ENCODE peak calls at places on chromosomes 12 and 14, in nine cellular contexts. S, W, D, N, R, O, T, F and H are unnamed samples. For H3K36me3, the result is how much of the 10 kb centered on the place peaks cover.

GRCh38 chr12:14048949-14049545 is 67.6 kb upstream of the GRIN2B start:
- DNase-seq in O (no peak), N (no peak), S (no peak), D (no peak), T (no peak), F (no peak), W (no peak), R (no peak), H (no peak)

GRCh38 chr12:51937941-51938340 is 13.6 kb upstream of the ACVR1B start:
- DNase-seq in T (no peak), R (no peak), N (no peak), S (no peak), F (no peak), O (no peak), W (no peak), D (no peak), H (no peak)

GRCh38 chr12:15830538-15830937 is 41.4 kb upstream of the EPS8 start:
- DNase-seq in R (no peak), T (no peak), S (no peak), F (no peak), N (no peak), W (no peak), O (no peak), D (no peak), H (no peak)

GRCh38 chr14:95679148-95679547 is 7.1 kb upstream of the TCL1B start:
- DNase-seq in S (no peak), D (no peak), T (no peak), O (no peak), W (no peak), R (no peak), N (no peak), F (no peak), H (no peak)

GRCh38 chr12:89883630-89884364 is 175.2 kb upstream of the ATP2B1 start:
- DNase-seq in W (no peak), D (no peak), T (no peak), O (no peak), R (no peak), N (no peak), S (no peak), F (no peak), H (no peak)

GRCh38 chr12:89947437-89948265 is 239.0 kb upstream of the ATP2B1 start:
- DNase-seq in T (peak), F (no peak), N (no peak), D (no peak), W (no peak), O (no peak), S (no peak), R (no peak), H (no peak)

GRCh38 chr14:105102361-105102760 is 37.1 kb upstream of the GPR132 start:
- DNase-seq in S (no peak), W (no peak), D (no peak), O (no peak), T (no peak), R (peak), N (no peak), F (no peak), H (no peak)

GRCh38 chr12:108643941-108644742 is 10.4 kb upstream of the SELPLG start:
- DNase-seq in R (peak), N (peak), T (no peak), D (no peak), S (peak), F (peak), O (peak), W (no peak), H (no peak)

GRCh38 chr14:22882529-22883190 is 362 bp upstream of the REM2 start:
- DNase-seq in N (no peak), O (no peak), F (no peak), T (no peak), R (peak), W (peak), S (peak), D (no peak), H (no peak)

GRCh38 chr14:33914676-33915516 is 36.0 kb downstream of the EGLN3 start:
- DNase-seq in F (no peak), S (peak), W (peak), O (no peak), R (no peak), N (no peak), D (no peak), T (no peak), H (no peak)

GRCh38 chr12:67365131-67365530 is 96.0 kb downstream of the CAND1 start:
- DNase-seq in F (no peak), O (no peak), W (no peak), T (no peak), R (no peak), S (no peak), N (no peak), D (no peak), H (no peak)

GRCh38 chr12:12883369-12884001 is 7.9 kb upstream of the GPRC5A start:
- DNase-seq in R (peak), F (no peak), S (no peak), T (no peak), W (peak), N (no peak), D (no peak), O (peak), H (no peak)

GRCh38 chr12:71415336-71416231 is 24.0 kb upstream of the LGR5 start:
- DNase-seq in F (no peak), D (peak), O (no peak), W (no peak), R (no peak), T (peak), N (no peak), S (peak), H (no peak)

GRCh38 chr12:123141615-123142517 is 9.0 kb downstream of the PITPNM2 start:
- DNase-seq in T (peak), W (peak), R (peak), S (peak), D (no peak), O (peak), F (peak), N (no peak), H (peak)

GRCh38 chr14:61649283-61649682 is 46.0 kb upstream of the HIF1A start:
- DNase-seq in D (no peak), W (no peak), O (no peak), T (no peak), F (no peak), N (no peak), R (no peak), S (no peak), H (no peak)

GRCh38 chr12:46369095-46369473 is 3.5 kb downstream of the SLC38A2 start:
- DNase-seq in W (no peak), D (no peak), F (no peak), N (no peak), S (no peak), O (no peak), R (no peak), T (no peak), H (no peak)

GRCh38 chr12:76417116-76417515 is 68.9 kb upstream of the BBS10 start:
- DNase-seq in F (no peak), D (no peak), T (no peak), R (no peak), S (no peak), W (no peak), O (no peak), N (no peak), H (no peak)

GRCh38 chr12:99552022-99552421 is 95.5 kb upstream of the GARIN6 start:
- DNase-seq in S (no peak), N (no peak), W (no peak), D (no peak), O (no peak), F (no peak), R (no peak), T (no peak), H (no peak)

GRCh38 chr14:73209943-73210342 is 27.4 kb upstream of the PAPLN start:
- DNase-seq in F (no peak), N (no peak), R (no peak), W (no peak), O (no peak), D (no peak), S (no peak), T (no peak), H (no peak)

GRCh38 chr12:63875703-63876102 is 31.2 kb downstream of the SRGAP1 start:
- DNase-seq in F (no peak), T (no peak), O (no peak), D (no peak), W (no peak), S (no peak), R (no peak), N (no peak), H (no peak)

GRCh38 chr12:60539592-60539991 is 943.8 kb downstream of the SLC16A7 start:
- DNase-seq in T (no peak), S (no peak), W (no peak), O (no peak), F (no peak), N (no peak), R (no peak), D (no peak), H (no peak)

GRCh38 chr12:29133680-29134079 is 15.4 kb upstream of the FAR2 start:
- DNase-seq in F (no peak), D (no peak), O (no peak), N (no peak), W (no peak), S (no peak), R (no peak), T (no peak), H (no peak)

GRCh38 chr14:75675265-75675960 is 14.4 kb downstream of the TTLL5 start:
- DNase-seq in T (no peak), D (no peak), N (no peak), W (no peak), F (no peak), O (no peak), R (no peak), S (no peak), H (no peak)

DNA sequence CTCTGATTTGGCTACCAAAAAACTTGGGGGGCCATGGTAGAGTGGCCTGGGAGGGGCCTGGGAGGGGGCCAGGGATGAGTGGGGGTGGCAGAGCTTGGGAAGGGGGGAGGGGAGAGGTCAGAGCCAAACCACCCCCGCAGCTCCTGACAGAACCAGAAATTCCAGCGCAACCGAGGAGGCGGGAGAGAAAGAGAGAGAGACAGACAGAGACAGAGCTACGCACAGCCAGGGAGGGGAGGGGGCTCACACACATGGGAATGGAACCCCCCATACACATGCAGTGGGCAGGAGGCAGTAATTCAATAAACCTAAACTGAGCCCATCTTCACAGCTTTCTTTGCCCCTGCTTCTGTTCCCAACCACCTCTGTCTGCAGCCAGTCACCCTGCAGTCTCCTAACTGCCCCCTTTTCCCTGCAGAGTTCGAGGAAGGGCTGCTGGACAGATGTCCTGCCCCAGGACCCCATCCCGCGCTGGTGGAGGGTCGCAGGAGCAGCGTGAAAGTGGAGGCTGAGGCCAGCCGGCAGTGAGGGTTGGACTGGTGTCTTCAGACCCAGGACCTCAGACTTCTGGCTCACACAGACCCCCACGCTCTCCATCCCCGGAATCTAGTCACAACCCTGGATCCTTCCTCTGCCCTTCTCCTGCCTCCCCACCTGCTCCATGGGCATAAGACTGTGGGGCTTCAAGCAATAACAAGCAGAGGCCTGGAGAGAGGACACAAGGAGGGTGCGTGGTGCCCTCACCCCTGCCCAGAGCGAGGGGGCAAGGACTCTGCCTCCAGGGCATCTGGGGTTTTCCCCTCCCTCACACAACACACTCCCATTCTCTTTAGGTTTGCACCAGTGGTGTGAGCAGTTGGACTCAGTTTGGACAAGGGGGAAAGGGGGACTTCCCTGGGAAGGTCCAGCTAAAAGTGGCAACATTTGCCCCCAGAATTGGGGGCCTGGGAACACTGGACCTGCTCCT is 5.6 kb downstream of the NAB2 start:
- DNase-seq in S (no peak), R (no peak), F (no peak), O (no peak), D (no peak), W (peak), N (no peak), T (no peak), H (no peak)
- TF ChIP-seq POLR2AphosphoS5 in S (peak), R (no peak), F (no peak), O (no peak), D (peak), W (no peak), N (peak), T (no peak), H (no peak)

GRCh38 chr12:53451661-53452158 is at the start of gene PCBP2:
- DNase-seq in S (peak), R (peak), F (peak), T (peak), D (peak), O (peak), N (peak), W (peak), H (peak)
- H3K36me3 ChIP-seq in S (under half), R (under half), F (under half), T (under half), D (under half), O (half or more), N (under half), W (under half), H (under half)

DNA sequence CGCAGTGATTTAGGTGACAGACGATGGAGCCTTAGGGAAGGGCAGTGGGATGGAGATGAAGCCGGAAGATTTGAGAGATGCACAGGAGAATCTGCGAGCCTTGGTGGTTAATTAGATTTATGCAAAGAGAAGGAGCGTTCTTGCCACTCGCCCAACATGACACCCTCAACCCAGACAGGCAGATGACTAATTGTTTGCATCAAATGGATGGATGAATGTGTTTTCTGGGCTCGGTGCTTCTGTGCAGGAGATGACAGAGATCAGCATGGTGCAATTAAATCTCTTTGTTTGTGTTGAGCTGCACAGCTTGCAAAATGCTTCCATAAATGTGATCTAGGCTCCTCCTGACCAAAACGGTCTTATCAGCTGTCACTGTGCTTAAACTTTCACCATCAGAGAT is 202.3 kb upstream of the PRMT8 start:
- DNase-seq in T (no peak), D (no peak), W (no peak), N (no peak), S (no peak), F (no peak), O (no peak), R (no peak), H (no peak)
- TF ChIP-seq CTCF in T (no peak), D (no peak), W (no peak), N (no peak), S (no peak), F (no peak), O (no peak), R (no peak), H (no peak)

DNA sequence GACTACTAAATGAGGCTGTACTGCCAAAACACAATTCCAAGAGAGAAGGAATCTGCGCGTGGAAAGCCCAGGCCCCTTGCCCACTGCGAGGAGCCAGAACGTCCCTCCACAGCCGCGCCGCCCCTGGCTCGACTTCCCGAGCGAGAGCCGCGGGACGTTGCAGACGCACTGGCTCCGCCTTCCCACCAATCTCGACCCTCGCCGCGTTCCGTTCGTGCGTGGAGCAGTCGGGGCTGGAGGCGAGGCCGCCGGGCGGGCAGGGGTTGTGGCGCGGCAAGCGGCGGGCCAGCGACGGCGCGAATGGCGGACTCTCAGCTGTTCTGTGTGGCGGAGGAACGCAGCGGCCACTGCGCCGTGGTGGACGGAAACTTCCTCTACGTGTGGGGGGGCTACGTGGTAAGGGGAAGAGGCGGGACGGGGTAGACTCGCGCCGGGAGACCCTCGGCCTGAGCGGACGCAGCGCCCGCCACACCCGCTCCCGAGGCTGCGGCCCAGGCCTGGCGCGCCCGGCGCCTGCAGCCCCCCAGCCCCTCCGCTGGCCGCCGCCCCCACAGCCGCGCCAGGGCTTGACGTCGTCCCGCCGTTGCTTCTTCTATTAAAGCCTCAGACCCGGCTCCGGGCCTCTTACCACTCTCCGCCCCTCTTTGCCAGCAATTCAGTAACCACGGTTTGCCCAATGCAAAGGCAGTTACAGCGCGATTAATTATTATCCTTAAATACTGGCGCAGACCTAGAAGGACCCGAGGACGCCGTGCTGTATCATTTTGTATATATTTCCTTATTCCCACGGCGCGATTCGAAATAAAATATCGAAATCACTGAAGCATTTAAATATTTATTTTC is at the start of gene KLHDC1:
- DNase-seq in D (no peak), N (peak), W (peak), F (peak), R (peak), T (no peak), O (peak), S (no peak), H (no peak)
- TF ChIP-seq POLR2AphosphoS5 in D (peak), N (peak), W (peak), F (peak), R (peak), T (peak), O (peak), S (peak), H (no peak)